ENCODE peak calls at places on chromosomes 4 and X, in four cellular contexts. K is substantia nigra, U is adrenal gland, D is HCT116. R is an unnamed sample.

GRCh38 chrX:95754411-95754810 is 930.2 kb upstream of the DIAPH2 start:
- DNase-seq in K (no peak), D (no peak), U (no peak), R (no peak)

GRCh38 chrX:18255059-18255458 is 34.4 kb upstream of the BEND2 start:
- DNase-seq in U (no peak), D (no peak), K (no peak), R (no peak)

GRCh38 chr4:149793459-149793858 is 22.2 kb downstream of the IQCM start:
- DNase-seq in K (no peak), D (no peak), U (no peak), R (no peak)

GRCh38 chr4:80008971-80009370 is 64.1 kb downstream of the ANTXR2 start:
- DNase-seq in U (no peak), K (no peak), D (no peak), R (no peak)

GRCh38 chrX:37921758-37922157 is 74.4 kb upstream of the DYNLT3 start:
- DNase-seq in D (no peak), U (no peak), K (no peak), R (no peak)

GRCh38 chrX:152896450-152896849 is 1.4 kb upstream of the ZNF185 start:
- DNase-seq in D (peak; percentile 29), K (no peak), U (no peak), R (no peak)

GRCh38 chr4:91198951-91199350 is 1071.8 kb downstream of the CCSER1 start:
- DNase-seq in U (no peak), K (no peak), D (no peak), R (no peak)

GRCh38 chrX:102546818-102547493 is 30.4 kb upstream of the TMSB15A start:
- DNase-seq in K (no peak), D (no peak), U (no peak), R (no peak)

GRCh38 chr4:61831987-61832386 is 631.9 kb downstream of the ADGRL3 start:
- DNase-seq in K (no peak), U (no peak), D (no peak), R (no peak)

GRCh38 chr4:182240161-182241130 is 2.8 kb upstream of the TENM3 start:
- DNase-seq in K (no peak), D (no peak), U (peak; percentile 70), R (no peak)

GRCh38 chrX:110055616-110056015 is 52.7 kb downstream of the TMEM164 start:
- DNase-seq in U (no peak), D (no peak), K (no peak), R (no peak)

GRCh38 chrX:114924846-114925245 is 92.6 kb downstream of the IL13RA2 start:
- DNase-seq in U (no peak), D (no peak), K (no peak), R (no peak)

GRCh38 chr4:136706942-136707341 is 825.4 kb downstream of the PCDH18 start:
- DNase-seq in D (no peak), U (no peak), K (no peak), R (no peak)

GRCh38 chr4:147407261-147408045 is 73.4 kb upstream of the EDNRA start:
- DNase-seq in U (no peak), D (peak; percentile 16), K (no peak), R (no peak)

GRCh38 chr4:77881460-77882295 is 19.0 kb downstream of the MRPL1 start:
- DNase-seq in U (no peak), D (no peak), K (no peak), R (no peak)

GRCh38 chr4:128242601-128243000 is 45.0 kb downstream of the PGRMC2 start:
- DNase-seq in K (no peak), D (no peak), U (no peak), R (no peak)

GRCh38 chr4:76341063-76341462 is 34.5 kb downstream of the STBD1 start:
- DNase-seq in U (no peak), D (no peak), K (no peak), R (no peak)

GRCh38 chr4:86307432-86307831 is 52.4 kb downstream of the MAPK10 start:
- DNase-seq in D (no peak), U (no peak), K (no peak), R (no peak)

GRCh38 chrX:15789979-15790765 is at the start of gene ZRSR2:
- DNase-seq in D (peak; percentile 33), K (peak; percentile 11), U (peak; percentile 90), R (peak; percentile 91)

GRCh38 chrX:40278340-40279090 is 180.8 kb upstream of the BCOR start:
- DNase-seq in K (no peak), D (no peak), U (no peak), R (no peak)

GRCh38 chr4:3291969-3292570 is 751 bp upstream of the RGS12 start:
- DNase-seq in U (peak; percentile 76), D (peak; percentile 8), K (no peak), R (peak; percentile 89)

GRCh38 chr4:53656421-53656981 is 65.2 kb upstream of the LNX1 start:
- DNase-seq in K (no peak), D (no peak), U (no peak), R (no peak)
- H3K27ac ChIP-seq in K (no peak overlapping the region), D (no peak overlapping the region), U (peak overlapping the region; percentile 50), R (no peak overlapping the region)

GRCh38 chrX:70426286-70427278 is 3.5 kb downstream of the GDPD2 start:
- DNase-seq in D (no peak), K (no peak), U (no peak), R (no peak)

GRCh38 chrX:70421618-70422017 is 1.5 kb upstream of the GDPD2 start:
- DNase-seq in D (no peak), K (no peak), U (no peak), R (no peak)

GRCh38 chrX:70423937-70424336 is 823 bp downstream of the GDPD2 start:
- DNase-seq in U (no peak), K (no peak), D (no peak), R (no peak)

GRCh38 chrX:70424801-70425200 is 1.7 kb downstream of the GDPD2 start:
- DNase-seq in K (no peak), U (no peak), D (no peak), R (no peak)

DNA sequence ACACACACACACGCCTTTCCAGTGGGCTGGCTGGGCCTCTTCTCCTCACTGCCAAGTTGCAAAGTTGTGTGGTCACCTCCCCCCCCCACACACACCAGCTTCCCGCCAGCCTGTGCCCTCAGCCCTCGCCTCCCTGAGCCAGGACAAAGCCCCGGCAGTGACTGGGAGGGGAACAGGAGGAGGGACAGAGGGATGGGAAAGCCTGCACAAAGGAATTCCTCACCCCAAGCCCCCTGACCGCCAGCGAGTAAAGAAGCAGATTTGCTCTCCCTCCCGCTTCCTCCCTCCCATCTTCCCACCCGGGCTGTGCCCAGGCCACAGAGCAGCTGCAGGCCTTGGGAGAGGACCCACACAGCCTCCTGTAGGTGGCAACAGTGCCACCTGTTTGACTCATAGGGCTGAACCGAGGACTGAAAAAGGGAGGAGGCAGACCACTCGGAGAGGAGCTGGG is at the start of gene GDPD2:
- DNase-seq in D (no peak), U (no peak), K (no peak), R (no peak)
- H3K27ac ChIP-seq in D (no peak within 1 kb of the TSS), U (no peak within 1 kb of the TSS), K (no peak within 1 kb of the TSS), R (no peak within 1 kb of the TSS)

DNA sequence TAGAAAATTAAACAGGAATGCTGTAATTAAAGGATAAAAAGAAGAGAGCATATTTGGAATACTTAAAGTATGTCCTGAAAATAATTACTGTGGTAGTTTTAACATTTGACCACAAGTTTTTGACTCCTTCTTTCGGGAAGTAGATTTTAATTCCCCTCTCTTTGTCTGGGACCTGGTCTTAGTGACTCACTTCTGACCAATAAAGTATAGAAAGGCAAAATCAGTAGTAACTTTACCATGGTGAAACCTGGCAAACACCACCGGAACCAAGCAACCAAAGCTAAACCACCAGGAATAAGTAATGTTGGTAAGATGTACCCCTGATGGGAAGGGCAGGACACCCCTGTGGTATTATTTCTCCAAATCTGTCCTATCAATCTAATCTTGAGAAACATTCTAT is 314.8 kb downstream of the PDHA2 start:
- DNase-seq in D (no peak), K (no peak), U (no peak), R (no peak)
- H3K27ac ChIP-seq in D (no peak overlapping the region), K (no peak overlapping the region), U (no peak overlapping the region), R (no peak overlapping the region)

GRCh38 chr4:40755609-40756008 is 5.9 kb downstream of the NSUN7 start:
- DNase-seq in D (no peak), U (no peak), K (no peak), R (no peak)

GRCh38 chr4:40745585-40745984 is 4.2 kb upstream of the NSUN7 start:
- DNase-seq in D (no peak), K (no peak), U (no peak), R (no peak)

GRCh38 chr4:40749717-40750460 is at the start of gene NSUN7:
- DNase-seq in D (no peak), U (peak; percentile 56), K (no peak), R (peak; percentile 85)

GRCh38 chr4:40747436-40747835 is 2.3 kb upstream of the NSUN7 start:
- DNase-seq in D (no peak), K (no peak), U (no peak), R (no peak)

GRCh38 chr4:40750461-40751258 is 905 bp downstream of the NSUN7 start:
- DNase-seq in K (no peak), D (no peak), U (no peak), R (no peak)
- H3K27ac ChIP-seq in K (no peak overlapping the region), D (no peak overlapping the region), U (no peak overlapping the region), R (no peak overlapping the region)

DNA sequence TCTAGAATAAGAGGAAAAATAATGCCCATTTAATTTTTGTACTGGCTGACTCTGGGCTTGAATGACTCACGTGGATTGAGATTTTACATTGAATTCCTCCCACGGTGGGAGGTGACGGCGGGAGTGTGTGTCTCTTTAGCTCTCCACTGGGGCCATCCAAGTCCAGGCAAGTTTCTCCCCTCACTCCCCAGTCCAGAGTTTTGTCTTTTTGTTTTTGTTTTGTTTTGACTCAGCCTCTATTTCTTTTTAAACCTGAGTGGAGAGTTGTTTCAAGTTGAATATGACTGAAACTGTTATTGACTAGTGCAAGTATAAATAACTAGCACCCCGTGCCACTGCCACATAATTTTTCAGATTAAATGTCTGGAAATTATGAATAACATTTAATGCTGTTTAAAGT is 13.6 kb downstream of the CHST7 start:
- DNase-seq in U (no peak), K (no peak), D (no peak), R (no peak)
- H3K27ac ChIP-seq in U (peak overlapping the region; percentile 64), K (no peak overlapping the region), D (peak overlapping the region; percentile 82), R (peak overlapping the region; percentile 27)

R was measured in right cardiac atrium.